ENCODE peak calls at places on chromosome 15, in six cellular contexts. Z, H, M, U, A and J are unnamed samples.

GRCh38 chr15:48205981-48206380 is at the start of gene SLC12A1:
- DNase-seq in Z (no peak), H (no peak), U (no peak), A (no peak), M (no peak), J (no peak)

GRCh38 chr15:74891469-74891868 is 1.6 kb downstream of the MPI start:
- DNase-seq in U (peak), A (no peak), H (no peak), M (no peak), Z (no peak), J (no peak)

GRCh38 chr15:61275901-61276300 is 46.8 kb upstream of the RORA start:
- DNase-seq in U (peak), Z (no peak), A (peak), H (no peak), M (no peak), J (no peak)

GRCh38 chr15:40957581-40958051 is 4.3 kb downstream of the CHAC1 start:
- DNase-seq in Z (no peak), A (no peak), U (no peak), H (no peak), M (no peak), J (no peak)

GRCh38 chr15:66821307-66821706 is 119.3 kb downstream of the SMAD6 start:
- DNase-seq in A (no peak), H (no peak), U (no peak), M (no peak), Z (no peak), J (no peak)

GRCh38 chr15:48385031-48385430 is 53.8 kb downstream of the DUT start:
- DNase-seq in H (no peak), A (no peak), U (no peak), Z (no peak), M (no peak), J (no peak)

GRCh38 chr15:38002883-38003477 is 68.5 kb downstream of the TMCO5A start:
- DNase-seq in M (no peak), H (no peak), Z (peak), A (peak), U (peak), J (peak)

GRCh38 chr15:55742498-55742926 is 440 bp downstream of the PRTG start:
- DNase-seq in U (peak), H (no peak), M (no peak), A (peak), Z (no peak), J (no peak)

GRCh38 chr15:66603301-66604179 is 37.7 kb upstream of the LCTL start:
- DNase-seq in H (no peak), Z (no peak), A (peak), U (peak), M (no peak), J (peak)

DNA sequence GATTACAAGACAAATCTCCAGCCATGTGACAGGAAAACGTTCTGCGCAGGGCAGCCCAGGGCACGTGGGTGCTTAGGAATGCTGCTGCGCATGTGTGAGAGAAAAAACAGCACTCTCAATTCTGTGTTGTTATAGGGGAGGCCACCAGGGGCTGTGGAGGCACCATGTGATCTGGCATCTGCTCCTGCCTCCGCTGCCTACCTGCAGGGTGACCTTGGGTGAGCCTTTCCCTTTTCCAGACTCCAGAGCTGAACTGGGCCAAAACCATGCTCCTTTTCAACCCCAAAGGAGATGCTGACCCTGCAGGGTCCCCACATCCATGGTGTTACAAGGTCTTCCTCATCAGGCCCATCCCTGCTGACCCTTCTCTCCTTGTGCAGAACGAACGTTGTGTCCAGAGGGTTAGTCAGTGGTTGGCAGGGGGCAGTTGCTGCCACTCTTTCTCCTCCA is 81.5 kb upstream of the RASGRF1 start:
- DNase-seq in U (no peak), H (no peak), Z (no peak), M (no peak), A (peak), J (no peak)
- TF ChIP-seq CTCF in U (no peak), H (no peak), Z (peak), M (no peak), A (peak), J (no peak)

DNA sequence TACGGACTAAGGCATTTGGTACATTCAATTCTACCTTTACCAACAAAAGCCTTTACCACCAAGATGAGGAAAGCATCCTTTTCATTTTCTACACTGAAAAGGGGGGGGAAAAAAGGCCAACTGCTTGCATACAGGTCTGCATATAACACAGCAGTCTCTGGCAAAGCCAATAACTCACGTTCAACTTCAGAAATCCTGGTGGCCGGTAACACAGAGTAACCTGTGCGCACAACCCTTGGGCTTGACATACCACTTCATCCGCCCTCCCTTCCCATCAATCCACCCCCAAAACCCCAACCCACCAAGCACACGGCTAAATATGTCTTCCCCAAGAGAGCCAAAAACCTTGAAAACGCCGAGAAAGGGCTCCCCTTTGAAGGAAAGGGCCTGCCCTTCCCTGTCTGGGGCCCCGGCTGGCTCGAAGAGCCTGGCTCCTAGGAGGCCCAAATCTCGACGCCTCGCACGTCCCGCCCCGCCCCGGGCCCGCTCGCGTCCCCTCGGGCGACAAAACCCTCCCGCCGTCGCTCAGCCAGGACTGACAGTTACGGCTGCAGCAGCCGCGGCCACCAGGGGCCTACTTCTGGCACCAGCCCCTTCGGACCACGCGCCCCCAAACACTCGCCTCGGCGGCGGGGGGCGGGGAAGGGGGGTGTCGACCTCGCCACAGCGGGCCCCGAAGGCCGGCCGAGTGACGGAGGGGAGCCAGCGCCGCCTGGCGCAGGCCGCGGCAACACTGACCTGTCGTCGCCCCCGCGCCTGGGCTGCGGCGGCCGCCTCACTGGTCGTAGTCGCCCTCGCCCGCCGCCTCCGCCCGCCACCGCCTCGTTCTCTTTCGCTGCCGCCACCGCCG is 848 bp downstream of the UBE3A start:
- DNase-seq in U (peak), Z (no peak), A (peak), M (no peak), H (no peak), J (no peak)
- TF ChIP-seq CTCF in U (peak), Z (peak), A (peak), M (peak), H (peak), J (no peak)

GRCh38 chr15:64092075-64092820 is 1.4 kb downstream of the CIAO2A start:
- DNase-seq in A (no peak), M (no peak), U (no peak), H (no peak), Z (no peak), J (no peak)
- TF ChIP-seq CTCF in A (no peak), M (peak), U (peak), H (no peak), Z (no peak), J (no peak)

GRCh38 chr15:101318147-101318809 is 23.2 kb upstream of the SNRPA1 start:
- DNase-seq in H (no peak), Z (no peak), M (no peak), U (no peak), A (no peak), J (no peak)

GRCh38 chr15:101322016-101322695 is 27.1 kb upstream of the SNRPA1 start:
- DNase-seq in Z (no peak), M (no peak), H (no peak), A (no peak), U (no peak), J (no peak)

GRCh38 chr15:101318810-101319200 is 23.8 kb upstream of the SNRPA1 start:
- DNase-seq in Z (no peak), A (no peak), M (no peak), H (no peak), U (no peak), J (no peak)

GRCh38 chr15:101322849-101323477 is 27.9 kb upstream of the SNRPA1 start:
- DNase-seq in H (no peak), M (no peak), Z (no peak), U (no peak), A (no peak), J (no peak)

DNA sequence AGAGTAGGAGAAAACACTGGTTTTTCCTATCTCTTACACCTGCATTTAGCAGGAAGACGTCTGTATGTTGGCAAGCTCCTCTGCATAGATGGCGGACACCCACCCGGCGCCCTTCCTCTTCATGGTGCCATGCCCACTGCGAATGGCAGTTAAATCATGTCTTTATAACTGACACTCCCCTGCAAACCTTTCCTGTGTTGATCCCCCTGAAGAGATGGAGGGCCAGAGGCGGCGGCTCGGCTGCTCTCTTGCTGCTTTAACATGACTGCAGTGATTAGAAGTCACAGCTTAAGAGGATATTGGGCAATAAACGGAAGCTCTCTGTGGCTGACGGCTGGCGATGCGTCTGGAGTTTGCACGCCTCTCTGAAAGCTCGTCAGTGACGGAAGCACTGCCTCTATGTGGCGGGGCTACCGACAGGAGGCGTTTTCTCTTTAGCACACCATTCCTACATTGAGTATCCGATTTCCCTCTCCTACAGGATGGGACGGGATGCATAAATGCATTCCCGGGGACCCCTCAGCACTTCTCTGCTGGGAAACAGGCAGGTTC is 25.5 kb upstream of the SNRPA1 start:
- DNase-seq in H (no peak), U (no peak), A (peak), M (no peak), Z (no peak), J (peak)
- TF ChIP-seq CTCF in H (peak), U (peak), A (peak), M (no peak), Z (no peak), J (peak)

DNA sequence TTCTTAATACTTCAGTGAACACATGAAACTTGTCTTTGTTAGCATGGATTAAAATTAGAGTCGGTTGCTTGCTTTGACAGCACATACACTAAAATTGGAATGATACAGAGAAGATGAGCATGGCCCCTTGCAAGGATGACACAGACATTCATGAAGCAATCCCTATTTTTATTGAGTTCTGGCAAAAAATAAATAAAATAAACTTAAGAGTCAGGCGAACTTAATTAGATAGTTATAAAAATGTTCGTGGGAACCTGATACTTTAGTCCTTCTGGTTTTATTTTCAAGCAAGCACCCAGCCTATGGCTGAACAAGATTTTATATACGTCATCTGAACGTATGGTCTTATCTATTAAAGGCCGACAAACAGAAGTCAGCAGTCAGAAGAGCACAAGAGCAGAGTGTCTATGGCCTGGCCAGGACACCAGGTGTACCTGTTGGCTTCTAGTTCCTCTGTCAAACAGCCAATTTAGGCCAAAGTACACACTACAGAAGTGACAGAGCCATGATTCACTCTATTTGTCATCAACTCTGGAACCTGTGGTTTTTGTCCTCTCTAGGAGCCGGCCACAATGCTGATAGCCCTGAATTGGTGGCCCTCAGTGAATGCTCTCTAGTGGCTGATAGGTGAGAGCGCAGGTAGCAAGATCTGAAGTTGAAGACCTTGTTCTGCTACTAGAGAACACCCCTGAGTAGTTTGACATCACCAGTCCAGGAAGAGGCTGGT is 64.3 kb downstream of the LEO1 start:
- DNase-seq in U (peak), M (no peak), A (no peak), Z (peak), H (no peak), J (peak)
- TF ChIP-seq CTCF in U (peak), M (peak), A (peak), Z (peak), H (no peak), J (peak)

GRCh38 chr15:68022061-68022460 is 32.1 kb upstream of the PIAS1 start:
- DNase-seq in H (no peak), U (no peak), M (no peak), Z (no peak), A (no peak), J (no peak)
- TF ChIP-seq CTCF in H (no peak), U (no peak), M (no peak), Z (no peak), A (no peak), J (no peak)

GRCh38 chr15:98063311-98063710 is 102.8 kb downstream of the ARRDC4 start:
- DNase-seq in H (no peak), A (no peak), Z (no peak), U (no peak), M (no peak), J (no peak)
- TF ChIP-seq CTCF in H (no peak), A (no peak), Z (no peak), U (no peak), M (no peak), J (no peak)